ENCODE peak calls at places on chromosomes 4 and X, in nine cellular contexts. C, Y, F, B, N, J, I, V and M are unnamed samples.

GRCh38 chr4:183163135-183163534 is 64.1 kb downstream of the WWC2 start:
- DNase-seq in I (no peak), C (no peak), F (no peak), J (peak), V (no peak), B (no peak), N (no peak), Y (no peak), M (no peak)

GRCh38 chrX:150361777-150362351 is 1.3 kb upstream of the MAMLD1 start:
- DNase-seq in N (no peak), B (no peak), F (no peak), V (no peak), J (peak), I (no peak), C (no peak), Y (peak), M (no peak)

GRCh38 chr4:152460488-152460887 is 75.4 kb downstream of the FBXW7 start:
- DNase-seq in Y (no peak), V (peak), F (no peak), J (peak), I (peak), B (no peak), N (peak), C (peak), M (no peak)

GRCh38 chrX:70442224-70442623 is 2.4 kb upstream of the DLG3 start:
- DNase-seq in I (no peak), V (no peak), Y (no peak), B (no peak), C (no peak), J (no peak), F (no peak), N (no peak), M (no peak)

GRCh38 chrX:129933700-129934099 is 27.7 kb downstream of the UTP14A start:
- DNase-seq in J (no peak), C (no peak), F (no peak), V (no peak), I (no peak), Y (no peak), N (no peak), B (no peak), M (no peak)

GRCh38 chr4:142567199-142567598 is 278.9 kb downstream of the INPP4B start:
- DNase-seq in Y (no peak), V (no peak), B (no peak), J (no peak), C (peak), I (no peak), F (no peak), N (no peak), M (no peak)

GRCh38 chr4:143374771-143375170 is 38.1 kb downstream of the GAB1 start:
- DNase-seq in J (no peak), V (no peak), F (no peak), Y (no peak), N (no peak), C (no peak), B (no peak), I (no peak), M (no peak)

GRCh38 chrX:41352329-41352801 is 18.4 kb downstream of the DDX3X start:
- DNase-seq in J (no peak), Y (no peak), I (no peak), B (no peak), V (no peak), F (no peak), N (no peak), C (no peak), M (no peak)

GRCh38 chr4:110085131-110085530 is 113.3 kb downstream of the ELOVL6 start:
- DNase-seq in V (no peak), I (peak), B (peak), J (peak), F (no peak), N (no peak), Y (no peak), C (peak), M (no peak)

GRCh38 chr4:5371415-5372190 is 320.3 kb downstream of the STK32B start:
- DNase-seq in V (peak), Y (no peak), F (no peak), C (no peak), N (no peak), I (peak), J (no peak), B (no peak), M (no peak)

GRCh38 chr4:121829511-121829910 is 5.8 kb upstream of the CCNA2 start:
- DNase-seq in I (no peak), V (peak), B (no peak), F (no peak), J (no peak), C (no peak), N (no peak), Y (no peak), M (no peak)

GRCh38 chr4:78552398-78553396 is 1.1 kb downstream of the ANXA3 start:
- DNase-seq in I (no peak), B (no peak), F (no peak), V (no peak), J (no peak), N (no peak), C (no peak), Y (no peak), M (peak)

GRCh38 chr4:177220376-177220775 is 89.3 kb upstream of the NEIL3 start:
- DNase-seq in V (peak), B (no peak), N (no peak), J (peak), C (no peak), F (no peak), I (peak), Y (no peak), M (no peak)

GRCh38 chrX:39168609-39169008 is 367.4 kb downstream of the MID1IP1 start:
- DNase-seq in F (no peak), Y (no peak), C (no peak), B (no peak), V (no peak), J (no peak), N (no peak), I (no peak), M (no peak)

GRCh38 chr4:183757105-183757504 is 98.0 kb downstream of the TRAPPC11 start:
- DNase-seq in J (no peak), F (no peak), C (no peak), I (no peak), N (no peak), Y (no peak), B (no peak), V (no peak), M (no peak)

GRCh38 chr4:176920694-176921093 is 128.0 kb upstream of the VEGFC start:
- DNase-seq in Y (no peak), J (peak), C (no peak), V (peak), B (no peak), N (no peak), I (peak), F (no peak), M (no peak)

GRCh38 chrX:134718329-134719317 is 60.4 kb upstream of the PLAC1 start:
- DNase-seq in Y (no peak), F (no peak), V (peak), J (peak), C (peak), N (no peak), I (peak), B (peak), M (no peak)

GRCh38 chr4:133081246-133081645 is 67.8 kb upstream of the PCDH10 start:
- DNase-seq in N (no peak), I (no peak), V (no peak), J (no peak), B (no peak), Y (no peak), F (no peak), C (no peak), M (no peak)

GRCh38 chr4:154120277-154120676 is 331.4 kb upstream of the SFRP2 start:
- DNase-seq in V (peak), C (no peak), B (no peak), J (no peak), N (no peak), F (no peak), Y (no peak), I (no peak), M (no peak)

GRCh38 chr4:171813195-171813955 is at the start of gene GALNTL6:
- DNase-seq in J (no peak), N (no peak), Y (peak), F (peak), V (peak), I (no peak), C (peak), B (no peak), M (no peak)

GRCh38 chrX:130083656-130084382 is 26.5 kb downstream of the ELF4 start:
- DNase-seq in F (no peak), B (no peak), N (no peak), I (no peak), J (no peak), C (peak), Y (no peak), V (no peak), M (no peak)

GRCh38 chr4:116387942-116388474 is 697.4 kb downstream of the TRAM1L1 start:
- DNase-seq in B (no peak), C (no peak), J (no peak), F (no peak), I (peak), V (no peak), N (no peak), Y (no peak), M (no peak)

GRCh38 chrX:118025193-118025592 is 91.4 kb downstream of the KLHL13 start:
- DNase-seq in I (no peak), V (no peak), N (no peak), F (no peak), J (no peak), B (no peak), Y (no peak), C (no peak), M (no peak)

GRCh38 chr4:128633067-128633466 is 176.4 kb upstream of the JADE1 start:
- DNase-seq in V (no peak), B (no peak), C (no peak), I (no peak), J (no peak), F (no peak), N (no peak), Y (no peak), M (no peak)

GRCh38 chr4:173746424-173746823 is 216.4 kb upstream of the HAND2 start:
- DNase-seq in I (no peak), J (no peak), Y (no peak), F (no peak), V (no peak), N (no peak), C (no peak), B (no peak), M (no peak)

GRCh38 chr4:24322986-24323385 is 261.4 kb downstream of the DHX15 start:
- DNase-seq in J (no peak), B (no peak), F (no peak), I (no peak), C (no peak), N (no peak), Y (no peak), V (no peak), M (no peak)

GRCh38 chr4:185587444-185588161 is 52.3 kb upstream of the PDLIM3 start:
- DNase-seq in B (no peak), I (no peak), N (peak), J (no peak), F (peak), C (peak), Y (peak), V (no peak), M (no peak)

GRCh38 chr4:88216395-88216794 is 58.0 kb upstream of the ABCG2 start:
- DNase-seq in J (no peak), B (no peak), Y (no peak), V (no peak), C (no peak), I (no peak), N (no peak), F (no peak), M (no peak)

GRCh38 chr4:39369301-39369700 is 3.1 kb upstream of the RFC1 start:
- DNase-seq in N (no peak), I (no peak), B (no peak), C (no peak), V (no peak), F (no peak), Y (no peak), J (no peak), M (no peak)

GRCh38 chr4:180589575-180589974 is 1653.6 kb upstream of the TENM3 start:
- DNase-seq in I (no peak), B (no peak), F (no peak), J (no peak), N (no peak), Y (no peak), C (no peak), V (no peak), M (no peak)

DNA sequence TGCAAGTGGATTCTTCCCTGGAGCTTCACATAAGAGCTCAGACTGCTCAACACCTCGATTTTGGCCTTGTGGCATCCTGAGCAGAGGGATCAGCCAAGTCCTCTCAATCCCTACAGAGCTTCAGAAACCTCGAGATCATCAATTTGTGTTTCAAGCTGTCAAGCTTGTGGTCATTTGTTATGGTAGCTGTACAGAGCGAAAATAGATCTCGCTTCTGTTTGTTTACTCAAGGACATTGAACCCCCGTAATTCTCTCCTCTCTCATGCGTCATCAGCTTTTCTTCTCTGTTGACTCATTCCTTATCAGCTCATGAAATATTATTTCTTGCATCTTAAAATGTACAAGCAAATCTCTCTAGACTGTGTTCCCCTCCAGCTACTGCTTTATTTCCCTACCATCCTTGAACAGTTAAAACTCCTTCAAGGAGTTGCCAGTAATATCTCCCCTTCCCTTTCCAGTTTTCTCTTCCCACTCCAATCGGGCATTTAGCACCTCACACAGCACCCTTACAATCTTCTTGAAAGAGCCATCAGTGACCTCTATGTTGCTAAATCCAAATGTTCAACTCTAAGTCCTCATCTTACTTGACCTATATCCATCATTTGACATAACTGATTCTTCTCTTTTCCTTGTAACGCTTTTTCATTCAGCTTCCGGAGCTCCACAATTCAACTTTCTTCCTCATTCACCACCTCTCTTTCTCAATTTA is 106.2 kb upstream of the FAT1 start:
- DNase-seq in C (peak), N (no peak), J (peak), V (peak), Y (no peak), F (no peak), B (no peak), I (peak), M (no peak)
- TF ChIP-seq CTCF in C (no peak), N (no peak), J (no peak), V (no peak), Y (no peak), F (no peak), B (no peak), I (no peak), M (no peak)

DNA sequence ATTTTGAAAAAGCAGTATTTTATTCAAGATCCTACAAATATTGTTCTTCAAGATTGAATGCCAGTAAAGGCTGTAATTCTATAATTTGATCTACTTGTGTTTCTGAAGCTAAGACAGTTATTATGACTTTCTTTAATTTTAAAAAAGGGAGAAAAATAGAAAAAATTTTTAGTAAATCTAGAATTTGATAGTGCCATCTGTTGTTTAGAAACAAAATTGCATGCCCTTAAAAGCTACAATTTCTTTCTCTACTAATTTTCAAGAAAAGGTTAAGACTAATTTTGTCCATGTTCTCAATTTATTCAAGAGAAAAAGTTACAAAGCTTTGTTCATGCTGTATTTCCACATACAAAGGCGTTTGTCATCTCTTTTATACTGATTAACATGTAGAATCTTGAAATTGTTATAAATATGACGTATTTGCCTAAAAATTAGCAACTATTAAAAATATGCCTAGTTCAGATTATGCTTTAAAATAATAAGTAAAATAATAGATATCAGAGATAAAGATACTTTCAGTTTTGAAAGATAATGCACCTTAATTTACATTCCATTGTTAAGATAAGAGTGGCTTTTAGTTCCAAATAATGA is 25.6 kb upstream of the MMRN1 start:
- DNase-seq in V (peak), N (no peak), I (no peak), F (no peak), C (no peak), B (no peak), J (peak), Y (no peak), M (no peak)
- TF ChIP-seq CTCF in V (peak), N (peak), I (peak), F (peak), C (peak), B (peak), J (peak), Y (peak), M (peak)

DNA sequence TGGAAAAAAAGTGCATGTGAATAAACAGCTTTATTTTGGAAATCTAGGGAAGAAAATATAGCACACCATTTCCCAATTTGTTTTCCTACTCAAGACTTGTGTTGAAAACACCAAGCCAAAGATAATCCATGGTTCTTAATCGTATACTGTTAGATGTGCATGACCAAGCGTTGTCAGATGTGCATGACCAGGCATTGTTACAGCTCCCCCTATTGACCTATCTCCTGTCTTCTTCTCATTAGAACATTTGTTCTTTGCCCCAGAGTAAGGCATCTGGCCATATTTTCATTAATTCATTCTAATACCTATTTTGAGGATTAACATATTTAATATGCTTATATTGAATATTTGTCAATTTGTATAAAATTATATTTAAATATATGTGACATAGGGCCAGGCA is 14.4 kb upstream of the VCX start:
- DNase-seq in V (no peak), N (peak), Y (no peak), C (peak), J (no peak), F (no peak), I (no peak), B (no peak), M (no peak)
- TF ChIP-seq CTCF in V (no peak), N (peak), Y (no peak), C (peak), J (no peak), F (peak), I (no peak), B (no peak), M (peak)

DNA sequence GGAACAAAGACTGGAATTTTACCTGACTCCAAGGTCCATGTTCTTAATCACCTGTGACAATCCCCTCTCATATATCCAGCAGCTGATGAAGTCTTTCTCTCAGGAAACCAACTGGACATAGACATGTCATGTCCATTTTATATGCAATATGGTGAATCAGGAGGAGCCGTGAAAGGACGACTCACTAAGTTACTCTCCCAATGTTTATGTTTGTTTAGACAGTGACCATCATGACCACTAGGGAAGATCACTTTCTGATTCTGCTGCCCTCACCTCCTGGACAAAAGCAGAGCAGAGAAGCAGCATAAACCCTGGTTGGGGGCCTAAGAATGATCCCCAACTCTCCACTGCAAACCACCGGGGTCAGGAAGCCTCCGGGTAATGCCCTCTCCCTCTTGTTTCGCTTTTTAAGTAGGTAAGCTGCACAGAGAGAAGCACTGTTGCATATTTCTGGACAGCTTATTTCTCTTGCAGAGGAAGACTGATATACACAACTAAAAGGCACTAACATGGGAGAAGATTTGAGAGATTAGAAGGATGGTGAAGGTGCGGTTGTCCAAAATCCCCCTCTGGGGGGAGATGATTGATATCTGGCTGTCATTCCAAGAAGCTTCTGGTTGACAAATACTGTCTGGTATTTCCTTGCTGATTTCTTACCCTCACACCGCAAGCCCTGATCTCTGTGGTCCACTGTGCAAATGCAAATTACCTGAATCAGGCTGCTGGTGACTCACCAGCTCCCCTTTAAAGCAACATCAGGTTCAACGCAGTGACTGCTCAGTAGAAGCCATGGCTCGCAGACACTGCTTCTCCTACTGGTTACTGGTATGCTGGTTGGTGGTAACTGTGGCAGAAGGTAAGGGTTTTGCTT is at the start of gene ODAPH:
- DNase-seq in Y (no peak), F (no peak), C (peak), N (peak), I (peak), V (no peak), B (no peak), J (no peak), M (no peak)
- TF ChIP-seq CTCF in Y (peak), F (peak), C (no peak), N (no peak), I (peak), V (peak), B (no peak), J (no peak), M (peak)

GRCh38 chr4:168694669-168695068 is 197.8 kb downstream of the PALLD start:
- DNase-seq in N (no peak), Y (no peak), I (peak), C (no peak), J (peak), F (no peak), B (no peak), V (peak), M (no peak)
- TF ChIP-seq CTCF in N (no peak), Y (no peak), I (no peak), C (no peak), J (no peak), F (no peak), B (no peak), V (no peak), M (no peak)

GRCh38 chr4:164383187-164384181 is 370.4 kb upstream of the SMIM31 start:
- DNase-seq in F (peak), J (peak), N (no peak), V (no peak), I (peak), C (no peak), Y (peak), B (peak), M (peak)
- TF ChIP-seq CTCF in F (peak), J (no peak), N (no peak), V (no peak), I (peak), C (no peak), Y (no peak), B (no peak), M (peak)